ENCODE peak calls at places on chromosomes 3 and 15, in eight cellular contexts. U is fibroblast of lung, E is cardiac muscle cell, T is GM13976, Z is choroid plexus epithelial cell, Y is tibial nerve, O is HFFc6, D is mucosa of descending colon. I is an unnamed sample.

GRCh38 chr3:58161435-58162398 is 49.1 kb downstream of the DNASE1L3 start:
- DNase-seq in O (peak; percentile 92), U (peak; percentile 96), Z (peak; percentile 97), Y (peak; percentile 83), T (no peak), D (no peak), E (peak; percentile 96), I (no peak)

GRCh38 chr3:125057186-125057850 is 1.5 kb upstream of the HEG1 start:
- DNase-seq in Z (peak; percentile 73), T (no peak), E (peak; percentile 59), Y (no peak), D (no peak), O (peak; percentile 82), U (peak; percentile 90), I (no peak)

GRCh38 chr15:98160236-98160635 is 199.7 kb downstream of the ARRDC4 start:
- DNase-seq in Y (no peak), U (no peak), E (no peak), Z (no peak), T (no peak), O (no peak), D (no peak), I (no peak)

GRCh38 chr3:62368705-62369475 is 4.5 kb downstream of the FEZF2 start:
- DNase-seq in D (no peak), U (no peak), O (no peak), T (no peak), Z (no peak), E (no peak), Y (no peak), I (no peak)

GRCh38 chr15:100681335-100681746 is 79.0 kb downstream of the ASB7 start:
- DNase-seq in E (no peak), U (no peak), Z (no peak), D (no peak), T (peak; percentile 3), Y (peak; percentile 64), O (no peak), I (no peak)

GRCh38 chr3:171351676-171352075 is 108.5 kb downstream of the TNIK start:
- DNase-seq in Z (peak; percentile 82), Y (no peak), E (peak; percentile 86), O (peak; percentile 96), T (no peak), D (no peak), U (peak; percentile 97), I (no peak)

GRCh38 chr15:31396881-31397560 is 70.4 kb downstream of the KLF13 start:
- DNase-seq in O (peak; percentile 52), Z (peak; percentile 47), Y (peak; percentile 86), D (peak; percentile 96), E (peak; percentile 88), T (peak; percentile 59), U (peak; percentile 68), I (peak; percentile 48)

GRCh38 chr3:150495149-150495548 is 51.1 kb downstream of the SERP1 start:
- DNase-seq in O (no peak), D (no peak), Z (peak; percentile 13), U (no peak), E (no peak), Y (no peak), T (no peak), I (no peak)

DNA sequence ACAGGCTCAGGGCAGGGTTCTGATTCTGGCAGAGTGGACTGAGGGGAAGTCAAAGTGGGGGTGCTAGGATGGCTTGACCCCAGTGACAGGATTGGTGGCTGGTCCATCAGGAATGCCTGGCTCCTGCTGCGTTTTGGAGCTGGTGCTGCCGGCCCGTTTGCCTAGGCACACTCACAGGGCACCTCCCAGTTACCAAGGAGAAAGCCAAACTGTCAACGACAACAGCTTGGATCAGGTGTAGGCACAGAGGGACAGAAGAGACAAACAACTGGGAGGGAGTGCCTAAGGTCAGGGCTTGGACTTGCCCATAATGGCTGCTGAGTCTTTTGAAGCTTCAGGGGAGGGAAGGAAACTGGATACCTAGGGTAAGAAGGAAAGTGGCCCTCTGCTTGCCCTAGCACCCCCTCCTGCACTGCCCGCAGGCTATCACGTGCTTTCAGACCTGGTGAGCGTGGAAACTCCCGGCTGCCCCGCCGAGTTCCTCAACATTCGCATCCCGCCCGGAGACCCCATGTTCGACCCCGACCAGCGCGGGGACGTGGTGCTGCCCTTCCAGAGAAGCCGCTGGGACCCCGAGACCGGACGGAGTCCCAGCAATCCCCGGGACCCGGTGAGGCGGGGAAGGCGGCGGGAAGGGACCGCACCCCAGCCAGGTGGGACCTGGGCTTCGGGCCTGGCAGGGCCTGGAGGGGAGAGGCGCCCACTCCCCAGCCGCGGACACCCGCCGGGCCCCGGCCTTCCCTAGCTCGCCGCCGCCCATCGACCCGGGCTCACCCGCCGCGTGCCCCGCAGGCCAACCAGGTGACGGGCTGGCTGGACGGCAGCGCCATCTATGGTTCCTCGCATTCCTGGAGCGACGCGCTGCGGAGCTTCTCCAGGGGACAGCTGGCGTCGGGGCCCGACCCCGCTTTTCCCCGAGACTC is 5.1 kb downstream of the DUOX1 start:
- DNase-seq in T (no peak), Y (no peak), Z (no peak), U (no peak), D (no peak), O (no peak), E (no peak), I (no peak)
- TF ChIP-seq CTCF in T (peak; percentile 26), Y (no peak), Z (no peak), U (no peak), D (no peak), O (no peak), E (peak; percentile 20), I (no peak)

GRCh38 chr3:9401986-9402385 is 4.6 kb downstream of the SETD5 start:
- DNase-seq in Y (no peak), D (no peak), T (no peak), E (no peak), U (no peak), Z (no peak), O (no peak), I (no peak)

GRCh38 chr3:9398715-9399708 is 1.6 kb downstream of the SETD5 start:
- DNase-seq in E (peak; percentile 51), O (no peak), T (no peak), Z (peak; percentile 80), Y (no peak), U (peak; percentile 54), D (no peak), I (peak; percentile 48)

GRCh38 chr3:9397911-9398714 is 698 bp downstream of the SETD5 start:
- DNase-seq in Y (peak; percentile 32), E (peak; percentile 54), T (no peak), U (peak; percentile 38), D (peak; percentile 70), Z (peak; percentile 45), O (no peak), I (peak; percentile 19)

GRCh38 chr3:9400626-9401025 is 3.2 kb downstream of the SETD5 start:
- DNase-seq in D (no peak), E (no peak), O (no peak), U (no peak), Z (no peak), T (no peak), Y (no peak), I (no peak)

DNA sequence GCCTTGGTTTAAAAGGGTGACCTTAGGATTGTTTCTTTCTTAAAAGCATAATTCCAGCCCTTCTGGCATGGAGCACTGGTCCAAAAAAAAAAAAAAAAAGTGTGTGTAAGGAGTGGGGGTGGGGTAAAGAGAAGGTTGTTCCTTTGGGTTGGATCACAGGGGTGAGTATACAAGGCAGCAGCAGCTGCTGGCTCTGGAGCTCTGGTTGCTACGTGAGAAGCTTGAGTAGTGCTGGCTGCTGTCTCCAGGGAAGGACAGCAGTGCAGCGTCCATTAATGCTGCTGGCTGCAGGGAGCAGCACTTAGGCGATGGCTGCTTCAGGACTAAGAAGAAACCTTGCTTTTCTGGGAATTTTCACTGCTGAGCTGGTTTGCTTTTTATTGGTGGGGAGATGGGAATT is 2.3 kb downstream of the SETD5 start:
- DNase-seq in U (peak; percentile 93), D (peak; percentile 79), T (no peak), Z (peak; percentile 98), O (peak; percentile 93), E (peak; percentile 96), Y (peak; percentile 53), I (peak; percentile 31)
- TF ChIP-seq CTCF in U (peak; percentile 30), D (no peak), T (no peak), Z (peak; percentile 47), O (peak; percentile 38), E (peak; percentile 21), Y (no peak), I (no peak)

GRCh38 chr3:25588441-25589103 is 76.1 kb downstream of the TOP2B start:
- DNase-seq in D (no peak), E (no peak), T (no peak), O (no peak), U (peak; percentile 75), Z (peak; percentile 42), Y (no peak), I (no peak)

GRCh38 chr3:25589104-25589782 is 75.5 kb downstream of the TOP2B start:
- DNase-seq in Z (no peak), U (peak; percentile 49), D (no peak), Y (no peak), O (no peak), E (no peak), T (no peak), I (no peak)

GRCh38 chr3:25594007-25594502 is 70.7 kb downstream of the TOP2B start:
- DNase-seq in D (no peak), E (peak; percentile 88), U (peak; percentile 78), O (peak; percentile 86), T (no peak), Y (peak; percentile 42), Z (peak; percentile 93), I (no peak)

GRCh38 chr3:25589783-25590258 is 74.9 kb downstream of the TOP2B start:
- DNase-seq in T (no peak), D (no peak), Z (peak; percentile 81), E (peak; percentile 23), Y (no peak), U (no peak), O (no peak), I (no peak)

DNA sequence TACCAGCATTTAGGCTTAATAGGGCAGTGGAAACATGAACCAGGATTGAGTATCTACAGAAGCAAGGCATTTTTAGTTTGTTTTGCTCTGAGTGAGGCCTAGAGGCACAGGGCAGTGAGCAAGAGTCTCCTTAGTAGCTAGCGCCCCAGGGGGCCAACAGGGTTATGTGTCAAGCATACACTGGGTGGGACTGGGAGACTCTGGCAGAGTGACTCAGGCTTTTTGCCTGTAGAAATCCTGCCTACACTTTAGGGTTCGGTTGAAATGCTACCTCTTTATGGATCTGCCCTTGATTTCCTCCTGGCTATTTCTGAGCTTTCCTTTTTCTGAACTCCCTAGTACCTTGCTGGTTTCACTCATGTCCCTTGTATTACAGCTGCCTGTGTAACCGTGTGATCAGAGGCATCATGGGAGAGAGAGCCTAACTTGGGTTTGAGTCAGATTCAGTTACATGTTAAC is 72.2 kb downstream of the TOP2B start:
- DNase-seq in U (peak; percentile 82), O (peak; percentile 87), D (no peak), T (no peak), Z (peak; percentile 97), E (peak; percentile 86), Y (peak; percentile 42), I (no peak)
- TF ChIP-seq CTCF in U (peak; percentile 52), O (peak; percentile 67), D (no peak), T (no peak), Z (peak; percentile 33), E (peak; percentile 56), Y (peak; percentile 17), I (no peak)

GRCh38 chr3:197027151-197027895 is 2.3 kb downstream of the MELTF start:
- DNase-seq in D (no peak), E (peak; percentile 25), Y (no peak), O (no peak), U (peak; percentile 75), T (peak; percentile 15), Z (no peak), I (peak; percentile 17)

GRCh38 chr3:197027896-197028710 is 1.5 kb downstream of the MELTF start:
- DNase-seq in D (no peak), U (no peak), O (no peak), E (no peak), T (no peak), Y (no peak), Z (no peak), I (peak; percentile 32)

GRCh38 chr3:197030379-197031314 is 1.0 kb upstream of the MELTF start:
- DNase-seq in Y (no peak), O (no peak), T (no peak), E (no peak), Z (no peak), U (no peak), D (no peak), I (peak; percentile 24)

GRCh38 chr3:197029511-197030167 is at the start of gene MELTF:
- DNase-seq in D (peak; percentile 77), O (no peak), T (peak; percentile 99), E (peak; percentile 79), U (peak; percentile 49), Y (no peak), Z (peak; percentile 61), I (peak; percentile 99)

GRCh38 chr3:197028711-197029510 is 706 bp downstream of the MELTF start:
- DNase-seq in T (peak; percentile 75), Z (no peak), U (no peak), Y (no peak), E (peak; percentile 25), O (no peak), D (peak; percentile 58), I (peak; percentile 82)
- TF ChIP-seq CTCF in T (no peak), Z (no peak), U (no peak), Y (no peak), E (no peak), O (no peak), D (no peak), I (no peak)